ENCODE peak calls at places on chromosomes 16 and 17, in four cellular contexts. R is sigmoid colon, W is tibial nerve, U is left lung. H is an unnamed sample. For H3K9me3, the result is how much of the 10 kb centered on the place peaks cover.

GRCh38 chr16:80936410-80936809 is 70.3 kb downstream of the CMC2 start:
- DNase-seq in W (no peak), R (no peak), U (no peak), H (no peak)

GRCh38 chr16:2819179-2819938 is 2.3 kb downstream of the PRSS21 start:
- DNase-seq in R (peak), W (no peak), U (no peak), H (peak)

GRCh38 chr16:2078691-2079090 is 30.9 kb downstream of the TSC2 start:
- DNase-seq in W (no peak), U (no peak), R (no peak), H (no peak)

GRCh38 chr17:52148969-52149351 is 9.6 kb downstream of the CA10 start:
- DNase-seq in U (no peak), W (no peak), R (no peak), H (peak)

GRCh38 chr17:78118801-78119241 is 9.7 kb downstream of the TMC6 start:
- DNase-seq in W (no peak), U (no peak), R (no peak), H (no peak)

GRCh38 chr17:67639555-67639954 is 78.2 kb upstream of the NOL11 start:
- DNase-seq in R (no peak), W (no peak), U (no peak), H (no peak)

GRCh38 chr17:18960241-18960665 is 8.3 kb downstream of the SLC5A10 start:
- DNase-seq in W (no peak), U (no peak), R (no peak), H (no peak)

GRCh38 chr17:27540300-27541105 is 84.3 kb downstream of the KSR1 start:
- DNase-seq in W (peak), U (peak), R (peak), H (peak)

GRCh38 chr16:64974381-64974780 is 147.5 kb downstream of the CDH11 start:
- DNase-seq in W (no peak), R (no peak), U (no peak), H (no peak)

GRCh38 chr16:73459586-73459985 is 411.7 kb upstream of the ZFHX3 start:
- DNase-seq in U (no peak), W (no peak), R (no peak), H (no peak)

DNA sequence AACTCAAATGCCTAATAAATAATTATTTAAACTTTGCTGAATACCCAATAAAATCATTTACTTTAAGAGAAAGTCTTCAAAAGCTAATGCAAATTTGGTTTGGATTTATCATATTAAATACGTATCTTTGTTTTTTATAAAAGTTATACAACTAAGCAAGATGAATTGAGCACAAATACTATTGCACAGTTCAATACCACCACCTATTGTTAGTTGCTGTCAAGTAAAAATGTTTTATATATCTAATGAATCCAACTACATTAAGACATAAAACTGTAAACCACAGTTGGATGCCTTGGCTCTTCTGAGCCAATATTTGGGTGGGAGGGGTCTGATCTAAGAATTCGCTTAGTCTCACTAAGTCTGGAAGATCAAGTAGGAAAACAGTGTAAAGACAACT is 7.7 kb downstream of the FBXL20 start:
- DNase-seq in R (no peak), W (no peak), U (no peak), H (no peak)
- TF ChIP-seq CTCF in R (no peak), W (no peak), U (no peak), H (no peak)

GRCh38 chr16:35908152-35908551 is 2448.7 kb downstream of the TP53TG3F start:
- DNase-seq in R (no peak), U (no peak), W (no peak), H (no peak)

GRCh38 chr16:35910409-35910808 is 2451.0 kb downstream of the TP53TG3F start:
- DNase-seq in R (no peak), W (no peak), U (no peak), H (no peak)

GRCh38 chr16:35911899-35912298 is 2452.5 kb downstream of the TP53TG3F start:
- DNase-seq in W (no peak), R (no peak), U (no peak), H (no peak)

GRCh38 chr16:35908942-35909341 is 2449.5 kb downstream of the TP53TG3F start:
- DNase-seq in R (no peak), U (no peak), W (no peak), H (no peak)

DNA sequence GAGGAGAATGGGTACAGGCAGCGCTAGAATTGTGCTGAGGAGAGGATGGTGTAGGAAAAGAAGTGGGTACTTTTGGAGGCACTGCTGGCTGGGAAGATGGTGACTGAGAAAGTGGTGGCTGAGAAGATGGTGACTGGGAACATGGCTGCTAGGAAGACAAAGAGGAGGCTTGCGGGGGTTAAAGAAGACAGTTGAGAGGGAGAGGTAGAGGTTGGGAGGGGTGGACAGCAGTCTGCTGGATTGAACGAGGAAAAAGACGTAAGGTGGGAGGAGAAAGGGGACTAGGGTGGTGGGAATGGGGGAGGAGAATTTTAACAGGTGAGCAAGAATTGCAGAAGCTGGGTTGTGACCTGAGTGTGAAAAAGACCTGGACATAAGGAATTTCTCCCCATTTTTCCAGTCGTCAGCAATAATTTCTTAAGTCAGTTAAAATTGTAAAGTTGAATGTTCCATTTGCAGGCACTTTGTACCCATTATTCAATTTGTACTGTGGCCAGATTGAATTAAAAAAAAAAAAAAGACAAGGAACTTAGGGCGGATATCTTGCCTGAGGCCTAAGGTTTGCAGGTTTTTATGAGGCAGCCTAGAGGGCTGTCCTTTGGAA is 2450.0 kb downstream of the TP53TG3F start:
- DNase-seq in U (no peak), W (no peak), R (no peak), H (no peak)
- H3K9me3 ChIP-seq in U (under half), W (under half), R (under half), H (under half)

GRCh38 chr17:39153541-39154111 is 2.2 kb upstream of the PLXDC1 start:
- DNase-seq in W (peak), R (peak), U (peak), H (peak)
- TF ChIP-seq CTCF in W (peak), R (peak), U (no peak), H (peak)

GRCh38 chr17:16622540-16623277 is 30.9 kb downstream of the ZNF624 start:
- DNase-seq in R (no peak), W (no peak), U (no peak), H (no peak)
- H3K9me3 ChIP-seq in R (under half), W (half or more), U (under half), H (under half)

GRCh38 chr16:4364196-4365013 is 7.2 kb upstream of the VASN start:
- DNase-seq in R (peak), U (no peak), W (no peak), H (no peak)
- TF ChIP-seq CTCF in R (no peak), U (no peak), W (no peak), H (no peak)

DNA sequence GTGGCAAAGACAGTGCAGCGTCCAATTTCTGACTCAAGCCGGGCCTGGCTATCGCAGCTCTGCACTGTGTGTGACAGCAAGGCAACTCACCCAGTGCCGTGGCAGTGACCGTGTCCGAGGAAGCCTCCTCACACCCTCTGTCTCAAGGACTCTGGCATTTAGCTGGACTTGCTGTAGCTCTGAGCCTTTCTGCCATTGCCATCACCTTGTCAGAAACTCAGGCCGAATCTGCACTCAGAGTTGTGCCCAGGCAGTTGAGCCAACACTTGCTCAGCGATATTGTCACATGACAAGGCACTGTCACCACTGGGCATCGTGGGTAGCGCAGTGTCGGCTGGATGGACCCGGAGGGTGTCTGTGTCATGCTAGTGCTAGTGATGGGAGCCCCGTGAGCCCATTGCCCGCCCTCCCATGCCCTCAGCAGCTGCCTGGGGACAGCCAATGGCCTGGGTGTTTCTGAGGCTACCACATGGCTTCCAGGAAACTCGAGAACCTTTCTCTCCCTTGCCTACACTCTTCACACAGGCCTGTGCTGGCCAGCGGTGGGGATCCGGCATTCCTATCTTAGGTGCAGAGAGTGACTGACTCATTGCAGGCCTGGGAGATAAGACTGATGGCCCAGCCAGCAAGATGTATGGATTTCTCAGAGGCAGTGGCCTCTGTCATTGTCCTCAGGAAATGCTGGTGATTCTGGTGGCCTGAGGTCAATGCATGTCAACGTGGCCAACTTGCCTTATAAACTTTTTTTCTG is 22.1 kb upstream of the STH start:
- DNase-seq in U (no peak), R (no peak), W (no peak), H (no peak)
- H3K9me3 ChIP-seq in U (under half), R (under half), W (under half), H (under half)

GRCh38 chr16:75805946-75806345 is 79.7 kb upstream of the CPHXL start:
- DNase-seq in W (no peak), R (no peak), U (no peak), H (no peak)

GRCh38 chr16:75804368-75804767 is 78.1 kb upstream of the CPHXL start:
- DNase-seq in U (no peak), R (no peak), W (no peak), H (no peak)

GRCh38 chr16:75806487-75806886 is 80.2 kb upstream of the CPHXL start:
- DNase-seq in R (no peak), U (no peak), W (no peak), H (no peak)

GRCh38 chr16:75801307-75801706 is 75.0 kb upstream of the CPHXL start:
- DNase-seq in U (no peak), W (no peak), R (no peak), H (no peak)

GRCh38 chr16:75803753-75804152 is 77.5 kb upstream of the CPHXL start:
- DNase-seq in R (no peak), W (no peak), U (no peak), H (no peak)
- TF ChIP-seq CTCF in R (no peak), W (no peak), U (no peak), H (no peak)

DNA sequence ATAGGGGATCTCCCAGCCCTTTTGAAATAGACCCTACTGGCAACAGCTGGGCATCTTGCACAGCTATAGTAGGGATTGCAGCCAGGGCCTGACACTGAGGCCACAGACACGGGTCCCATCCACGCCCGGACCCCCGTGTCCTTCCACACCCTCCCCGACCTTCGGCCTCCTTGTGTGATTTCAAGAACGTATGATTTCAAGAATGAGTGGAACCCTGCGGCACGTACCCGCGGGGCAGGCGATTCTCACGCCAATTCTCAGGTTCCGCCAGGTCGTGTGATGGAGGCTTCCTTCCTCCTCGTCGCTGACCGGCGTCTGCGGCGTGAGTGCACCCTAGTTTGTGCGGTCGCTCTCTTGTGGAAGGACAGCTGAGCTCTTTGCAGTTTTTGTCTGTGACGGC is 56.3 kb upstream of the GNG13 start:
- DNase-seq in U (no peak), W (no peak), R (no peak), H (no peak)
- H3K9me3 ChIP-seq in U (under half), W (under half), R (under half), H (under half)

GRCh38 chr16:48334325-48334724 is 50.9 kb downstream of the SIAH1 start:
- DNase-seq in W (no peak), U (no peak), R (no peak), H (no peak)
- TF ChIP-seq CTCF in W (no peak), U (no peak), R (no peak), H (no peak)

GRCh38 chr16:5422643-5423496 is 325.3 kb upstream of the EEF2KMT start:
- DNase-seq in W (no peak), R (no peak), U (no peak), H (no peak)

GRCh38 chr16:5427571-5427970 is 330.0 kb upstream of the EEF2KMT start:
- DNase-seq in W (no peak), U (no peak), R (no peak), H (no peak)

GRCh38 chr16:5422047-5422446 is 324.5 kb upstream of the EEF2KMT start:
- DNase-seq in W (no peak), R (no peak), U (no peak), H (no peak)
- H3K9me3 ChIP-seq in W (under half), R (under half), U (under half), H (under half)

H was measured in body of pancreas.